ENCODE peak calls at places on chromosomes 3 and 15, in five cellular contexts. One of them, this sample, is unnamed. For H3K4me1, the result is how much of the 10 kb centered on the place peaks cover.

GRCh38 chr3:11643212-11644087 is at the start of gene VGLL4:
- DNase-seq in ascending aorta: peak
- DNase-seq in fibroblast of lung: peak
- DNase-seq in heart right ventricle: peak
- DNase-seq in tibial artery: peak
- DNase-seq in this sample: peak

GRCh38 chr3:8868996-8869395 is 94.3 kb downstream of the RAD18 start:
- DNase-seq in tibial artery: no peak
- DNase-seq in heart right ventricle: no peak
- DNase-seq in fibroblast of lung: no peak
- DNase-seq in ascending aorta: no peak
- DNase-seq in this sample: no peak

GRCh38 chr3:57078366-57079220 is 18.1 kb downstream of the SPATA12 start:
- DNase-seq in tibial artery: peak
- DNase-seq in fibroblast of lung: peak
- DNase-seq in ascending aorta: no peak
- DNase-seq in heart right ventricle: peak
- DNase-seq in this sample: peak

GRCh38 chr3:151086484-151087456 is 1.3 kb downstream of the MED12L start:
- DNase-seq in ascending aorta: no peak
- DNase-seq in heart right ventricle: peak
- DNase-seq in fibroblast of lung: peak
- DNase-seq in tibial artery: peak
- DNase-seq in this sample: peak

GRCh38 chr3:852033-852432 is 240.8 kb upstream of the CNTN6 start:
- DNase-seq in tibial artery: no peak
- DNase-seq in fibroblast of lung: no peak
- DNase-seq in ascending aorta: no peak
- DNase-seq in heart right ventricle: no peak
- DNase-seq in this sample: no peak

GRCh38 chr3:195811756-195812155 is at the start of gene MUC4:
- DNase-seq in heart right ventricle: no peak
- DNase-seq in ascending aorta: no peak
- DNase-seq in tibial artery: no peak
- DNase-seq in fibroblast of lung: no peak
- DNase-seq in this sample: peak

GRCh38 chr3:102178817-102179216 is 256.0 kb upstream of the ZPLD1 start:
- DNase-seq in ascending aorta: no peak
- DNase-seq in heart right ventricle: no peak
- DNase-seq in fibroblast of lung: no peak
- DNase-seq in tibial artery: no peak
- DNase-seq in this sample: no peak

GRCh38 chr3:73296258-73296635 is 234.8 kb downstream of the EBLN2 start:
- DNase-seq in tibial artery: no peak
- DNase-seq in fibroblast of lung: no peak
- DNase-seq in heart right ventricle: no peak
- DNase-seq in ascending aorta: no peak
- DNase-seq in this sample: no peak

GRCh38 chr3:43699864-43700263 is 9.1 kb downstream of the ABHD5 start:
- DNase-seq in ascending aorta: no peak
- DNase-seq in heart right ventricle: no peak
- DNase-seq in tibial artery: no peak
- DNase-seq in fibroblast of lung: no peak
- DNase-seq in this sample: no peak

GRCh38 chr3:8767667-8768363 is 1.6 kb downstream of the OXTR start:
- DNase-seq in ascending aorta: no peak
- DNase-seq in tibial artery: no peak
- DNase-seq in heart right ventricle: no peak
- DNase-seq in fibroblast of lung: peak
- DNase-seq in this sample: peak

GRCh38 chr15:69881310-69881660 is 216.4 kb downstream of the TLE3 start:
- DNase-seq in fibroblast of lung: no peak
- DNase-seq in tibial artery: no peak
- DNase-seq in ascending aorta: no peak
- DNase-seq in heart right ventricle: no peak
- DNase-seq in this sample: no peak

GRCh38 chr15:86743283-86743903 is 663.7 kb downstream of the AGBL1 start:
- DNase-seq in fibroblast of lung: peak
- DNase-seq in ascending aorta: no peak
- DNase-seq in heart right ventricle: peak
- DNase-seq in tibial artery: no peak
- DNase-seq in this sample: peak

GRCh38 chr3:173911446-173911845 is 513.9 kb downstream of the NLGN1 start:
- DNase-seq in heart right ventricle: no peak
- DNase-seq in fibroblast of lung: peak
- DNase-seq in ascending aorta: no peak
- DNase-seq in tibial artery: no peak
- DNase-seq in this sample: no peak

GRCh38 chr15:85770014-85770721 is 24.6 kb downstream of the KLHL25 start:
- DNase-seq in heart right ventricle: no peak
- DNase-seq in fibroblast of lung: peak
- DNase-seq in ascending aorta: no peak
- DNase-seq in tibial artery: no peak
- DNase-seq in this sample: no peak

GRCh38 chr15:84731774-84732173 is 15.8 kb upstream of the SEC11A start:
- DNase-seq in fibroblast of lung: peak
- DNase-seq in heart right ventricle: no peak
- DNase-seq in tibial artery: no peak
- DNase-seq in ascending aorta: no peak
- DNase-seq in this sample: no peak

GRCh38 chr15:40146037-40146436 is 14.8 kb upstream of the BUB1B start:
- DNase-seq in tibial artery: no peak
- DNase-seq in fibroblast of lung: peak
- DNase-seq in ascending aorta: no peak
- DNase-seq in heart right ventricle: no peak
- DNase-seq in this sample: no peak

GRCh38 chr3:112629425-112629824 is 11.5 kb downstream of the CCDC80 start:
- DNase-seq in tibial artery: peak
- DNase-seq in ascending aorta: no peak
- DNase-seq in fibroblast of lung: peak
- DNase-seq in heart right ventricle: peak
- DNase-seq in this sample: peak

GRCh38 chr3:112631257-112631656 is 9.7 kb downstream of the CCDC80 start:
- DNase-seq in tibial artery: no peak
- DNase-seq in heart right ventricle: no peak
- DNase-seq in fibroblast of lung: no peak
- DNase-seq in ascending aorta: no peak
- DNase-seq in this sample: no peak

GRCh38 chr3:112628038-112628437 is 12.9 kb downstream of the CCDC80 start:
- DNase-seq in tibial artery: no peak
- DNase-seq in fibroblast of lung: no peak
- DNase-seq in ascending aorta: no peak
- DNase-seq in heart right ventricle: no peak
- DNase-seq in this sample: no peak

GRCh38 chr3:112623717-112624116 is 17.2 kb downstream of the CCDC80 start:
- DNase-seq in fibroblast of lung: no peak
- DNase-seq in ascending aorta: no peak
- DNase-seq in tibial artery: no peak
- DNase-seq in heart right ventricle: no peak
- DNase-seq in this sample: no peak

GRCh38 chr3:112627419-112627818 is 13.5 kb downstream of the CCDC80 start:
- DNase-seq in tibial artery: peak
- DNase-seq in heart right ventricle: no peak
- DNase-seq in fibroblast of lung: no peak
- DNase-seq in ascending aorta: no peak
- DNase-seq in this sample: no peak
- H3K4me3 ChIP-seq in tibial artery: no peak
- H3K4me3 ChIP-seq in heart right ventricle: no peak
- H3K4me3 ChIP-seq in fibroblast of lung: no peak
- H3K4me3 ChIP-seq in ascending aorta: no peak
- H3K4me3 ChIP-seq in this sample: no peak

DNA sequence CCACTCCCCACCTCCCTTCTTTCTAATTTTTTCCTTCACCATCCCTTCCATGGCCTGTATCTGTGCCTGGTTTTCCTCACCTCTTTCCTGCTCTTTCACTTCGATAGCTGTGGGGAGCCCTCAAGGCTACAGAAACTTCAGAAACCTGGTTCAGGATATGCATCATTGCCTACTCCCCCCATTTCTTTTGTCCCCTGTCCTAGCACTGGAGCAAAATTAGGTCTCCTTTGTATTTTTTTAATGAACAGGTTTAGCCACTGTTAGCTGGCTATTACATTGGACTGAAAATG is 138.4 kb downstream of the PDCD6IP start:
- DNase-seq in tibial artery: no peak
- DNase-seq in ascending aorta: no peak
- DNase-seq in heart right ventricle: no peak
- DNase-seq in fibroblast of lung: no peak
- DNase-seq in this sample: no peak
- TF ChIP-seq CTCF in tibial artery: no peak
- TF ChIP-seq CTCF in ascending aorta: no peak
- TF ChIP-seq CTCF in heart right ventricle: no peak
- TF ChIP-seq CTCF in fibroblast of lung: no peak
- TF ChIP-seq CTCF in this sample: no peak

GRCh38 chr15:96086164-96086563 is 244.3 kb upstream of the NR2F2 start:
- DNase-seq in heart right ventricle: no peak
- DNase-seq in tibial artery: no peak
- DNase-seq in fibroblast of lung: no peak
- DNase-seq in ascending aorta: no peak
- DNase-seq in this sample: no peak
- H3K4me1 ChIP-seq in heart right ventricle: under half
- H3K4me1 ChIP-seq in tibial artery: under half
- H3K4me1 ChIP-seq in fibroblast of lung: under half
- H3K4me1 ChIP-seq in ascending aorta: under half
- H3K4me1 ChIP-seq in this sample: under half

GRCh38 chr3:177760803-177761202 is 563.5 kb upstream of the TBL1XR1 start:
- DNase-seq in heart right ventricle: no peak
- DNase-seq in ascending aorta: no peak
- DNase-seq in fibroblast of lung: peak
- DNase-seq in tibial artery: no peak
- DNase-seq in this sample: no peak

GRCh38 chr3:177764377-177764912 is 567.2 kb upstream of the TBL1XR1 start:
- DNase-seq in heart right ventricle: no peak
- DNase-seq in fibroblast of lung: peak
- DNase-seq in tibial artery: no peak
- DNase-seq in ascending aorta: no peak
- DNase-seq in this sample: no peak
- H3K4me3 ChIP-seq in heart right ventricle: no peak
- H3K4me3 ChIP-seq in fibroblast of lung: no peak
- H3K4me3 ChIP-seq in tibial artery: no peak
- H3K4me3 ChIP-seq in ascending aorta: no peak
- H3K4me3 ChIP-seq in this sample: no peak

DNA sequence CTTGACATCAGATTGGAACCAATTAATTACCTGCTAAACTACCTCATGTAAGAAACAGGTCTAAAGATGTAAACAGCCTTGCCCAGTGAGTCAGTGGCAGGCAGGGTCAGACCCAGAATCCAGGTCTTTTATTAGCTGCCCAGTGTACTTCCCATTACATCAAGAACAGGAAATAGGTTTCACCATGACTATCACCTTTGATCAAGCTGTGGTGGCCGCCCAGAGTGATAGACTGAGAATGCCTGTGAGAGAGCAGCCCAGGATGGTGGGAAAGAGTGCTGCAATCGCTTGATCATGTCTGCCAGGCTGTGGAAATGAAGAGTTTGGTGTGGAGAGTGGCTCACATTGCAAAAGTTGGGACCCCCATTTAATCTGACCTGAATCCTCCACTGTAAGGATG is 61.3 kb upstream of the PIAS1 start:
- DNase-seq in heart right ventricle: no peak
- DNase-seq in fibroblast of lung: no peak
- DNase-seq in tibial artery: no peak
- DNase-seq in ascending aorta: no peak
- DNase-seq in this sample: no peak
- TF ChIP-seq CTCF in heart right ventricle: no peak
- TF ChIP-seq CTCF in fibroblast of lung: no peak
- TF ChIP-seq CTCF in tibial artery: no peak
- TF ChIP-seq CTCF in ascending aorta: no peak
- TF ChIP-seq CTCF in this sample: no peak

DNA sequence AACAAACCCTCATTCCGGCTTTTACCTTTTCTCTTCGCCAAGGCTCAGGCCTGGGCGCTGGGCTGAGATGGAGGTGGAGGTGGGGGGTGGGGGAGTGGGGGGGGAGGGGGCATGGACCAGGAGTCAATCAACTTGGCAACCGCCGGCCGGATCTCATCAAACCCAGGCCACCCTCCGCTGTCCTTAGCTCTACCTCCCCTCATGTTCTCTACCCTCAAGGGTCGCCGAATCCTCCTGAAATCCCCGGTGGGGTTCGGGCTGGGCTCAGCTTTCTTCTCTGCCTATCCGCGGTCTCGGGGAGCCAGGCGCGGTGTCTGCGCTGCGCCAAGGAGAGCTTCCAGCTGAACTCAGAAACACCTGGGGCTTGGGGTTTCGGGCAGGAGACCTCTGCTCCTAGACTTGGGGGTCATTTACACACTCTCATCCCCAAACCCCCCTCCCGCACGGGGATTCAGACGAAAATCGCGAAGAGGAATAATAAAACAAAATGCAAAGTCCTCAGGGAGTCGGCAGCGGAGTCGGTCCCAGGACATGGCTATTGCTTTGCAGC is 2.5 kb downstream of the ONECUT1 start:
- DNase-seq in ascending aorta: no peak
- DNase-seq in tibial artery: no peak
- DNase-seq in heart right ventricle: no peak
- DNase-seq in fibroblast of lung: no peak
- DNase-seq in this sample: no peak
- H3K4me1 ChIP-seq in ascending aorta: under half
- H3K4me1 ChIP-seq in tibial artery: half or more
- H3K4me1 ChIP-seq in heart right ventricle: under half
- H3K4me1 ChIP-seq in fibroblast of lung: under half
- H3K4me1 ChIP-seq in this sample: under half

DNA sequence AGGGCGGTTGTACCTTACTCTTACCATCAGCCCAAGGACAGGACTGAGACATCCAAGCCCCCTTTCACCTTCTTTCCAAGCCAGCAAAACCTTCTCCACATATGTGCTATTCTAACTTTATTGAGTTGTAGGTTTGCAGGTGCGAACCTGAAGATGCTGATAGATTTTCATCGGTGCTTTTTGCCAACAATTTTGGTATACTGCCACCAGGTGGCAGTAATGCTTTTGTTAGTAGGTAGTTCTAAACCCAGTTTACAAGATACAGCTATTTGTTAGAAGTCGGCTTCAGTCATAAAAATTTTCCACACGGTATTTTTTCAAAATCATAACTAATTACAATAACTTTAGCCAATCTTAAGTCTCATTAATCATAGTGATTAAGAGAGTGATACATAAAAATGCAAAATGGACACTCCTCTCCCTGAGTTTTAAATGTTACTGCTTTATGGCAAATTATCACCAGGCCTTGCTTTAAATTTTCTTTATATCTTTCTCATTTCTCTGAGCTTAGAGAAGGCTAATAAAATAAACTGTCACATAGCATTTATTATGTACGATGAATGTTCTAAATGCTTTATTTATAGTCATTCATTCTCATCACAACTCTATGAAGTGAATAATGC is 636 bp downstream of the TBC1D21 start:
- DNase-seq in ascending aorta: no peak
- DNase-seq in heart right ventricle: no peak
- DNase-seq in fibroblast of lung: peak
- DNase-seq in tibial artery: no peak
- DNase-seq in this sample: no peak
- H3K4me3 ChIP-seq in ascending aorta: no peak
- H3K4me3 ChIP-seq in heart right ventricle: no peak
- H3K4me3 ChIP-seq in fibroblast of lung: no peak
- H3K4me3 ChIP-seq in tibial artery: no peak
- H3K4me3 ChIP-seq in this sample: no peak

GRCh38 chr3:179493260-179493659 is 42.0 kb upstream of the GNB4 start:
- DNase-seq in heart right ventricle: no peak
- DNase-seq in tibial artery: no peak
- DNase-seq in fibroblast of lung: no peak
- DNase-seq in ascending aorta: no peak
- DNase-seq in this sample: no peak

GRCh38 chr3:179495483-179495882 is 44.2 kb upstream of the GNB4 start:
- DNase-seq in tibial artery: no peak
- DNase-seq in ascending aorta: no peak
- DNase-seq in fibroblast of lung: no peak
- DNase-seq in heart right ventricle: no peak
- DNase-seq in this sample: no peak
- TF ChIP-seq CTCF in tibial artery: no peak
- TF ChIP-seq CTCF in ascending aorta: no peak
- TF ChIP-seq CTCF in fibroblast of lung: no peak
- TF ChIP-seq CTCF in heart right ventricle: no peak
- TF ChIP-seq CTCF in this sample: no peak